ENCODE peak calls at places on chromosomes 1 and 21, in eight cellular contexts. Q is left ventricle myocardium inferior; K is BJ; V is spleen; T is astrocyte of the spinal cord; E is GM20000; R is CD4-positive, alpha-beta T cell; U is ovary. L is an unnamed sample.

GRCh38 chr21:30986966-30987365 is 51.3 kb downstream of the KRTAP19-8 start:
- DNase-seq in Q (no peak), U (no peak), T (no peak), K (no peak), R (no peak), V (no peak), E (no peak), L (no peak)

GRCh38 chr1:99590578-99591209 is 55.2 kb upstream of the PALMD start:
- DNase-seq in Q (peak; percentile 46), R (no peak), T (peak; percentile 97), K (peak; percentile 45), E (no peak), V (no peak), U (no peak), L (no peak)

GRCh38 chr1:31799196-31799894 is 16.5 kb downstream of the SPOCD1 start:
- DNase-seq in V (peak; percentile 46), Q (no peak), T (no peak), U (no peak), E (no peak), K (no peak), R (no peak), L (no peak)

GRCh38 chr1:54609301-54609921 is 13.9 kb downstream of the FAM151A start:
- DNase-seq in T (no peak), E (no peak), U (no peak), V (peak; percentile 79), Q (no peak), R (no peak), K (no peak), L (no peak)

GRCh38 chr1:8294170-8294697 is 23.7 kb upstream of the SLC45A1 start:
- DNase-seq in R (no peak), Q (no peak), V (no peak), U (peak; percentile 67), K (no peak), T (no peak), E (no peak), L (no peak)

GRCh38 chr1:31765041-31765467 is 914 bp upstream of the ADGRB2 start:
- DNase-seq in V (no peak), Q (no peak), E (peak; percentile 52), R (no peak), U (no peak), K (no peak), T (no peak), L (no peak)

GRCh38 chr1:56457767-56458375 is 121.5 kb downstream of the PLPP3 start:
- DNase-seq in Q (no peak), K (no peak), V (no peak), T (no peak), R (no peak), E (no peak), U (no peak), L (no peak)

GRCh38 chr1:44808938-44809917 is 905 bp downstream of the BTBD19 start:
- DNase-seq in R (peak; percentile 85), E (peak; percentile 88), K (no peak), U (peak; percentile 69), V (peak; percentile 92), Q (peak; percentile 48), T (peak; percentile 80), L (peak; percentile 81)

GRCh38 chr1:222973561-222973960 is 158.7 kb downstream of the DISP1 start:
- DNase-seq in V (no peak), T (no peak), R (no peak), Q (no peak), U (no peak), K (no peak), E (no peak), L (no peak)

GRCh38 chr1:180652791-180653190 is 21.0 kb downstream of the XPR1 start:
- DNase-seq in T (no peak), V (no peak), U (no peak), R (no peak), K (no peak), Q (no peak), E (no peak), L (no peak)

GRCh38 chr1:16187748-16188401 is 24.6 kb downstream of the ARHGEF19 start:
- DNase-seq in Q (peak; percentile 79), U (peak; percentile 87), R (peak; percentile 70), K (no peak), E (peak; percentile 84), T (peak; percentile 84), V (peak; percentile 93), L (peak; percentile 89)
- TF ChIP-seq CTCF in Q (peak; percentile 96), U (peak; percentile 90), R (peak; percentile 97), K (peak; percentile 97), E (peak; percentile 90), T (peak; percentile 98), V (peak; percentile 98), L (peak; percentile 97)

GRCh38 chr1:235128453-235129328 is at the start of gene TOMM20:
- DNase-seq in V (peak; percentile 98), Q (peak; percentile 95), R (peak; percentile 93), U (peak; percentile 97), K (peak; percentile 89), E (peak; percentile 96), T (peak; percentile 98), L (peak; percentile 98)
- TF ChIP-seq CTCF in V (no peak), Q (no peak), R (no peak), U (no peak), K (no peak), E (no peak), T (no peak), L (no peak)

GRCh38 chr21:39377444-39378050 is 28.7 kb upstream of the HMGN1 start:
- DNase-seq in K (no peak), Q (no peak), V (no peak), E (no peak), T (no peak), R (no peak), U (no peak), L (peak; percentile 5)

GRCh38 chr21:39379986-39380891 is 31.4 kb upstream of the HMGN1 start:
- DNase-seq in U (peak; percentile 97), V (peak; percentile 98), Q (peak; percentile 97), T (peak; percentile 99), E (peak; percentile 92), R (peak; percentile 85), K (peak; percentile 87), L (peak; percentile 95)

GRCh38 chr21:39374046-39374445 is 25.2 kb upstream of the HMGN1 start:
- DNase-seq in E (no peak), R (no peak), Q (no peak), T (no peak), V (no peak), U (no peak), K (no peak), L (peak; percentile 4)

GRCh38 chr21:39373634-39374033 is 24.7 kb upstream of the HMGN1 start:
- DNase-seq in R (no peak), Q (no peak), U (no peak), E (no peak), K (no peak), V (no peak), T (peak; percentile 38), L (peak; percentile 23)

DNA sequence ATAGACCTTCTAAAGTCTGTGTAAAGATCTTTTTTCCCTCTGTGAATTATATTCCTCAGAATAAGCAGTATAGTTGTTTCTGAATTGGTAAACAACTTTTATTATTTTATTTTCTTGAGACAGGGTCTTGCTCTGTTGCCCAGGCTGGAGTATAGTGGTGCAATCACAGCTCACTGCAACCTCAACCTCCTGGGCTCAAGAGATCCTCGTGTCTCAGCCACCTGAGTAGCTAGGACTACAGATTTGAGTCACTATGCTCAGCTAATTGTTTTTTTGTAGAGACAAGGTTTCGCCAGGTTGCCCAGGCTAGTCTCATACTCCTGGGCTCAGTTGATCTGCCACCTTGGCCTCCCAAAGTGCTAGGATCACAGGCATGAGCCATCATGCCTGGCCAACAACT is 26.6 kb upstream of the HMGN1 start:
- DNase-seq in R (no peak), Q (no peak), E (no peak), K (no peak), V (no peak), T (no peak), U (no peak), L (no peak)
- TF ChIP-seq CTCF in R (no peak), Q (no peak), E (no peak), K (no peak), V (no peak), T (no peak), U (no peak), L (no peak)

GRCh38 chr1:46030074-46030870 is 102.2 kb downstream of the PIK3R3 start:
- DNase-seq in T (no peak), E (no peak), U (no peak), V (no peak), R (no peak), K (no peak), Q (no peak), L (no peak)

GRCh38 chr1:46036894-46037596 is 95.4 kb downstream of the PIK3R3 start:
- DNase-seq in U (peak; percentile 88), Q (peak; percentile 84), K (peak; percentile 18), V (peak; percentile 95), R (peak; percentile 83), T (peak; percentile 84), E (peak; percentile 85), L (peak; percentile 84)

GRCh38 chr1:46030876-46031660 is 101.4 kb downstream of the PIK3R3 start:
- DNase-seq in U (no peak), V (no peak), T (no peak), K (no peak), R (no peak), Q (no peak), E (no peak), L (peak; percentile 25)

GRCh38 chr1:46037597-46037936 is 94.9 kb downstream of the PIK3R3 start:
- DNase-seq in T (no peak), R (no peak), V (no peak), E (no peak), Q (no peak), U (no peak), K (no peak), L (no peak)

DNA sequence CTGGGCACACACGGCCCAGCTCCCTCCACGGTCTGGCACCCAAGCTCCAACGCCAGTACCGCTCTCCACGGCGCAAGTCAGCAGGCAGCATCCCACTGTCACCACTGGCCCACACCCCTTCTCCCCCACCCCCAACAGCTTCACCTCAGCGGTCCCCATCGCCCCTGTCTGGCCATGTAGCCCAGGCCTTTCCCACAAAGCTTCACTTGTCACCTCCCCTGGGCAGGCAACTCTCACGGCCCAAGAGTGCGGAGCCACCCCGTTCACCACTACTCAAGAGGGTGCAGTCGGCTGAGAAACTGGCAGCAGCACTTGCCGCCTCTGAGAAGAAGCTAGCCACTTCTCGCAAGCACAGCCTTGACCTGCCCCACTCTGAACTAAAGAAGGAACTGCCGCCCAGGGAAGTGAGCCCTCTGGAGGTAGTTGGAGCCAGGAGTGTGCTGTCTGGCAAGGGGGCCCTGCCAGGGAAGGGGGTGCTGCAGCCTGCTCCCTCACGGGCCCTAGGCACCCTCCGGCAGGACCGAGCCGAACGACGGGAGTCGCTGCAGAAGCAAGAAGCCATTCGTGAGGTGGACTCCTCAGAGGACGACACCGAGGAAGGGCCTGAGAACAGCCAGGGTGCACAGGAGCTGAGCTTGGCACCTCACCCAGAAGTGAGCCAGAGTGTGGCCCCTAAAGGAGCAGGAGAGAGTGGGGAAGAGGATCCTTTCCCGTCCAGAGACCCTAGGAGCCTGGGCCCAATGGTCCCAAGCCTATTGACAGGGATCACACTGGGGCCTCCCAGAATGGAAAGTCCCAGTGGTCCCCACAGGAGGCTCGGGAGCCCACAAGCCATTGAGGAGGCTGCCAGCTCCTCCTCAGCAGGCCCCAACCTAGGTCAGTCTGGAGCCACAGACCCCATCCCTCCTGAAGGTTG is 97.6 kb downstream of the PIK3R3 start:
- DNase-seq in R (no peak), V (no peak), E (no peak), T (no peak), K (no peak), U (no peak), Q (no peak), L (no peak)
- TF ChIP-seq CTCF in R (no peak), V (no peak), E (no peak), T (no peak), K (no peak), U (no peak), Q (peak; percentile 27), L (no peak)

GRCh38 chr1:197696372-197696771 is 78.9 kb downstream of the DENND1B start:
- DNase-seq in T (peak; percentile 53), E (no peak), K (no peak), U (no peak), R (no peak), Q (no peak), V (no peak), L (no peak)
- TF ChIP-seq CTCF in T (no peak), E (no peak), K (no peak), U (no peak), R (no peak), Q (no peak), V (no peak), L (no peak)

L was measured in GM13976.